ENCODE peak calls at places on chromosomes 12 and 14, in nine cellular contexts. N is stomach, B is lower leg skin, S is astrocyte of the cerebellum, T is ovary, C is adrenal gland, X is uterus, G is prostate gland, E is epithelial cell of esophagus. D is an unnamed sample.

GRCh38 chr12:10135126-10135525 is 5.1 kb upstream of the CLEC7A start:
- DNase-seq in N (no peak), B (no peak), S (no peak), T (no peak), C (no peak), X (no peak), G (no peak), E (no peak), D (no peak)

GRCh38 chr14:24297190-24297964 is 2.2 kb downstream of the DHRS1 start:
- DNase-seq in N (no peak), B (no peak), S (no peak), T (no peak), C (no peak), X (no peak), G (no peak), E (peak; percentile 76), D (no peak)

GRCh38 chr12:122839907-122840554 is 4.8 kb downstream of the HIP1R start:
- DNase-seq in N (no peak), B (peak; percentile 13), S (no peak), T (no peak), C (no peak), X (no peak), G (no peak), E (no peak), D (no peak)

GRCh38 chr12:2395352-2395977 is 342.7 kb downstream of the CACNA1C start:
- DNase-seq in N (peak; percentile 36), B (no peak), S (no peak), T (no peak), C (peak; percentile 65), X (no peak), G (no peak), E (no peak), D (peak; percentile 78)

GRCh38 chr14:57390806-57391562 is 598 bp downstream of the NAA30 start:
- DNase-seq in N (peak; percentile 37), B (peak; percentile 16), S (no peak), T (no peak), C (peak; percentile 57), X (peak; percentile 14), G (peak; percentile 20), E (peak; percentile 35), D (peak; percentile 39)

GRCh38 chr12:14310866-14311265 is 54.6 kb upstream of the ATF7IP start:
- DNase-seq in N (no peak), B (no peak), S (no peak), T (no peak), C (no peak), X (no peak), G (no peak), E (no peak), D (no peak)

GRCh38 chr12:106274575-106275081 is 26.8 kb upstream of the CKAP4 start:
- DNase-seq in N (peak; percentile 52), B (no peak), S (no peak), T (no peak), C (no peak), X (no peak), G (peak; percentile 56), E (no peak), D (no peak)

GRCh38 chr14:79514700-79515099 is 696.6 kb downstream of the DIO2 start:
- DNase-seq in N (no peak), B (no peak), S (peak; percentile 12), T (no peak), C (no peak), X (no peak), G (no peak), E (peak; percentile 42), D (no peak)

GRCh38 chr12:1797011-1797901 is 23.1 kb upstream of the LRTM2 start:
- DNase-seq in N (peak; percentile 63), B (no peak), S (no peak), T (peak; percentile 60), C (peak; percentile 66), X (peak; percentile 53), G (no peak), E (no peak), D (no peak)

GRCh38 chr14:34593740-34594375 is 36.1 kb downstream of the SNX6 start:
- DNase-seq in N (no peak), B (no peak), S (peak; percentile 39), T (no peak), C (peak; percentile 42), X (no peak), G (no peak), E (no peak), D (no peak)

DNA sequence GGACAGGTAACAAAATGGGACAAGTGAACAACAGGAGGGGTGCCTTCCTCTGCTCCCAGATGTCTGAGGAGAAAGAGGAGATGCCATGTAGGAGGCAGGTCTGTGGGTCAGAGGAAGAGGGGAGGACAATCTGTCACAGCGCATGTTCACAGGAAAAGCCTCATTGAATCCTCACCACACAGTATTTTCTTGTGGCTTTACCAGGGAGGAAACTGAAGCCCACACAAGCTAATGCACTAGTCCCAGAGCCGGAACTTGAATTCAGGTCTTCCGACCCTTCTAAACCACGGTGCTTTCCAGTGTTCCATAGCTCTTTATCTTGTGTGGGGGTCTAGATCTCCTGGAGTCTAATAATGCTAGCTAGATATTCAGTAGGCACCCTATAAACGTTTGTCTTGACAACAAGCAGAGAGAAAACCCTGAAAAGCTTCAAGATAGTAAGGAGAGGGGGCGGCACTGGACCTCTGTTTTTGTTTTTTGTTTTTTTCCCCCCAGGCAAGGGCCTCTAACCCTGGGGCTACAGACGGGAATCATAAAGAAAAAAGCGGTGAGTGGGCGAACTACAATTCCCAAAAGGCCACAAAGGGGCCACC is 374 bp upstream of the SHMT2 start:
- DNase-seq in N (no peak), B (no peak), S (no peak), T (no peak), C (no peak), X (no peak), G (no peak), E (no peak), D (no peak)
- TF ChIP-seq CTCF in N (no peak), B (no peak), S (peak; percentile 9), T (no peak), C (peak; percentile 19), X (no peak), G (no peak), E (peak; percentile 18), D (peak; percentile 14)

GRCh38 chr12:127583041-127583440 is 683.9 kb upstream of the TMEM132C start:
- DNase-seq in N (no peak), B (no peak), S (no peak), T (no peak), C (no peak), X (no peak), G (no peak), E (no peak), D (no peak)
- TF ChIP-seq CTCF in N (no peak), B (no peak), S (no peak), T (no peak), C (no peak), X (no peak), G (no peak), E (no peak), D (no peak)

GRCh38 chr14:45658917-45659299 is 405.9 kb upstream of the MIS18BP1 start:
- DNase-seq in N (no peak), B (no peak), S (no peak), T (no peak), C (no peak), X (no peak), G (no peak), E (no peak), D (no peak)

DNA sequence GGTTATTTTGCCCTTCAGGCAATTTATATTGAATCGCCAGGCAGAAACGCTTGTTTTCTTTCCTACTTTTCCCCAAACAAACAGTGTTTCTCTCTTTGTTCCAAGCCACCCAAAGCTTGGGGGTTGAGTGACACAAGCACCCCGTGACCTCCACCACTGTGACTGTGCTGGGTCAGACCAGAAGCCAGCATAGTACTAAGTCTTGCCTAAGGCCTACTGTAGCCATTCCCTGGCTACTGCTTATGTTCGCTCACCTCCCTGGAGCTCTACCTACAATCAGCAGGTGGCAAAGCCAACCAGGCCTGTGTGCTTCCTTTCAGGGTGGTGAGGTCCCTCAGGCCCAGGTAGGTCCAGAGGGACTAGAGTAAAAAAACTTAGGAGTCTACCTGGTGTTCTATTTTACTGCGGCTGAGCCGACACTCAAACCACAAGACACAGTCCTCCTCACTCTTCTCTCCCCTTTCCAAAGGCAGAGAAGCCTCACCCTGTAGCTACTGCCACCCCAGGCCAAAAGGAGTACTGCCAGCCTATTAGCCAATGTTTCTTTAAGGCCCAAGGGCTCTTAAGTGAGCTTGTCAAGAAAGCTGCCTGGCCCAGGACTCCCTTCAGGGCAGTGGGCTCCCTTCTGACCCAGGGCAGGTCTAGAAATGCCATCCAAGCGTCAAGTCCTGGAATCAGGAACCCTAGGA is 411.8 kb upstream of the MIS18BP1 start:
- DNase-seq in N (no peak), B (no peak), S (no peak), T (no peak), C (no peak), X (no peak), G (no peak), E (peak; percentile 39), D (no peak)
- TF ChIP-seq CTCF in N (no peak), B (no peak), S (no peak), T (no peak), C (no peak), X (no peak), G (no peak), E (peak; percentile 56), D (peak; percentile 31)

DNA sequence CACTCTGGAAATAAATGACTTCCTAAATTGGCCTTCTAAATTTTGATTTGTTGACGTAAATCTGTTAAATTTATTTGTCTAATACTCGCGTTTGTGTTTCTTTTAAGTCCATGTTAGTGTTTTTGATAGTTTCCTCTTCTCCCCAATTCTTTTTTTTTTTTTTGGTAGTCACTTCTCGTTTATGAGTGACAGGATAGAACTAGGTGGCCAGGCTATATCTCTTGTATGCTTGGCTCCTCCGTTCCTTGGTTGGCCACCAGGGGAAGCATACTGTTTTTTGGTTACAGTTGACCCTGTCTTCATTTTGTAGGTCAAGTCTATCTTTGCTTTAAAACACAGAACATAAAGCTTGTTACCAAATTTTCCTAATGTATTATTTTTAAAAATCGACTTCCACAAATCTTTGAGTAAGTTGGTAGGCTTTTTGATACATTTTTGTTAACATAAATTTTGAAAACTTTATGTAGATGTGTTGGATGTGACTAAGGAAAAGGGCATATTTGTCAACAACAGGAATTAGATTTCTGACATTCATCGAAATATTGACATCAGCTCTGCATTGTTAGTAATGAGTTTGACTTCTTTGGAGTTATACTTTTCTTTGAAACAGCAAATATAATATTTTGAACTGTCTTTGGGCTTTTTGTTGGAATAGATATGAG is 2.2 kb downstream of the RCOR1 start:
- DNase-seq in N (peak; percentile 75), B (peak; percentile 64), S (peak; percentile 37), T (peak; percentile 56), C (peak; percentile 87), X (peak; percentile 42), G (peak; percentile 42), E (peak; percentile 82), D (no peak)
- TF ChIP-seq CTCF in N (peak; percentile 72), B (no peak), S (peak; percentile 94), T (peak; percentile 69), C (peak; percentile 91), X (peak; percentile 73), G (peak; percentile 53), E (peak; percentile 94), D (peak; percentile 83)

DNA sequence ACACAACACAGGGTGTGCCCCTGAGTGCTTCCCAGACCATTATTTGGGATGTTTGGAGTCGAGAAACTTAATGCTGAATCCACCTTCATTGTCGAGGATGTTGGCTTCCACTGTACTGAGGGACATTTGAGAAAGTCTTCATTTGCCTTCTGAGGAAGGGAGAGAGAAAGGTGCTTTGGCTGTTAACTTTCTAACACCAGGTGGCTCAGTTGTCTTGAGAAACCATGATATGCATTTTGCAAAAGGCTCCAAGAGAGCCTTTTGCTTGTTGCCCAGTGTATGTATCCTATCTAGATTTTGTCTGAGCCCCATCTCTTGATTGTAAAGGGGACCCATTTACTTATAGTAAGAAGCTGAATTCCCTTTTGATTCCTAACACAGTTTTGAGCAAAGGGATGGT is 28.6 kb upstream of the NRXN3 start:
- DNase-seq in N (no peak), B (no peak), S (no peak), T (no peak), C (no peak), X (no peak), G (no peak), E (peak; percentile 16), D (no peak)
- TF ChIP-seq CTCF in N (no peak), B (no peak), S (no peak), T (no peak), C (no peak), X (no peak), G (no peak), E (peak; percentile 17), D (no peak)

D was measured in progenitor cell of endocrine pancreas.